ENCODE peak calls at places on chromosomes 11 and 22, in eight cellular contexts. Y is OCI-LY7, W is PC-9, K is PC-3, H is GM23338, N is HCT116, L is MM.1S, R is SK-N-SH. Q is an unnamed sample.

GRCh38 chr22:40791241-40791640 is 27.9 kb downstream of the SLC25A17 start:
- DNase-seq in L (no peak), H (peak; percentile 12), N (no peak), R (no peak), W (no peak), Y (no peak), K (no peak), Q (no peak)

GRCh38 chr11:87281496-87281895 is 243.8 kb downstream of the TMEM135 start:
- DNase-seq in R (no peak), K (peak; percentile 70), L (no peak), W (no peak), Y (no peak), N (no peak), H (no peak), Q (peak; percentile 18)

GRCh38 chr11:48031602-48032001 is 51.2 kb downstream of the PTPRJ start:
- DNase-seq in H (no peak), W (no peak), L (no peak), Y (no peak), N (no peak), K (no peak), R (no peak), Q (no peak)

GRCh38 chr11:69462106-69463045 is 19.1 kb upstream of the LINC01488 start:
- DNase-seq in H (no peak), N (no peak), W (no peak), R (no peak), L (no peak), Y (no peak), K (no peak), Q (no peak)

GRCh38 chr11:60078742-60079141 is 9.7 kb upstream of the MS4A2 start:
- DNase-seq in R (no peak), H (no peak), K (no peak), W (no peak), L (no peak), Y (no peak), N (no peak), Q (no peak)

GRCh38 chr11:116812109-116812508 is 11.0 kb downstream of the APOA4 start:
- DNase-seq in K (no peak), W (no peak), H (no peak), R (no peak), N (no peak), L (no peak), Y (no peak), Q (no peak)

GRCh38 chr11:128709402-128709801 is 15.5 kb downstream of the FLI1 start:
- DNase-seq in Y (no peak), R (no peak), N (no peak), L (no peak), H (no peak), W (no peak), K (peak; percentile 95), Q (no peak)

GRCh38 chr11:36069576-36070214 is 125.8 kb downstream of the LDLRAD3 start:
- DNase-seq in Y (no peak), L (peak; percentile 51), R (peak; percentile 18), K (peak; percentile 28), H (peak; percentile 89), N (no peak), W (peak; percentile 3), Q (peak; percentile 23)

GRCh38 chr22:26610072-26610958 is 7.5 kb downstream of the CRYBB1 start:
- DNase-seq in N (no peak), L (peak; percentile 95), Y (peak; percentile 81), W (no peak), K (peak; percentile 73), H (no peak), R (no peak), Q (no peak)

GRCh38 chr22:39173787-39174497 is 21.5 kb upstream of the CBX7 start:
- DNase-seq in H (no peak), Y (no peak), R (no peak), N (no peak), W (no peak), L (no peak), K (no peak), Q (no peak)

GRCh38 chr22:39153220-39153860 is 860 bp upstream of the CBX7 start:
- DNase-seq in N (no peak), H (peak; percentile 57), R (no peak), L (no peak), W (no peak), Y (no peak), K (no peak), Q (peak; percentile 7)

GRCh38 chr22:45318168-45318557 is 8.4 kb downstream of the FAM118A start:
- DNase-seq in Y (peak; percentile 34), H (peak; percentile 72), K (no peak), L (peak; percentile 34), W (no peak), R (peak; percentile 75), N (no peak), Q (peak; percentile 84)

GRCh38 chr11:104402812-104403521 is 239.0 kb upstream of the PDGFD start:
- DNase-seq in N (no peak), K (no peak), H (peak; percentile 33), R (no peak), Y (no peak), L (no peak), W (no peak), Q (no peak)

GRCh38 chr22:17140826-17141771 is 18.0 kb downstream of the HDHD5 start:
- DNase-seq in K (no peak), W (no peak), Y (no peak), N (no peak), H (no peak), L (no peak), R (no peak), Q (no peak)

GRCh38 chr22:25327018-25327755 is 107.7 kb downstream of the CRYBB2 start:
- DNase-seq in N (no peak), R (no peak), K (no peak), H (no peak), Y (no peak), L (no peak), W (no peak), Q (no peak)

GRCh38 chr11:47376543-47377371 is 1.6 kb downstream of the SPI1 start:
- DNase-seq in Y (peak; percentile 50), H (peak; percentile 37), K (no peak), N (no peak), W (no peak), R (peak; percentile 27), L (no peak), Q (no peak)

GRCh38 chr11:12201016-12201985 is 90.9 kb downstream of the MICAL2 start:
- DNase-seq in R (peak; percentile 60), W (no peak), K (no peak), Y (no peak), L (no peak), H (no peak), N (no peak), Q (peak; percentile 65)

GRCh38 chr22:17366830-17367229 is 2.4 kb upstream of the CECR2 start:
- DNase-seq in W (no peak), H (peak; percentile 87), K (no peak), N (peak; percentile 18), R (peak; percentile 37), Y (peak; percentile 67), L (no peak), Q (peak; percentile 72)

GRCh38 chr22:39656495-39657490 is 86.2 kb downstream of the CACNA1I start:
- DNase-seq in R (no peak), L (no peak), W (no peak), N (no peak), H (no peak), Y (no peak), K (no peak), Q (no peak)

GRCh38 chr11:107928767-107929507 is 689 bp downstream of the RAB39A start:
- DNase-seq in N (no peak), L (no peak), W (no peak), K (no peak), H (peak; percentile 65), Y (peak; percentile 6), R (peak; percentile 45), Q (peak; percentile 7)

GRCh38 chr11:95567685-95568084 is 221.9 kb downstream of the FAM76B start:
- DNase-seq in L (no peak), R (no peak), N (no peak), K (no peak), H (no peak), W (no peak), Y (no peak), Q (no peak)

GRCh38 chr11:24093410-24093809 is 403.4 kb upstream of the LUZP2 start:
- DNase-seq in H (no peak), R (peak; percentile 16), L (no peak), Y (no peak), K (no peak), N (no peak), W (no peak), Q (no peak)
- TF ChIP-seq CTCF in H (no peak), R (no peak), L (no peak), Y (no peak), K (no peak), N (no peak), W (no peak), Q (no peak)

DNA sequence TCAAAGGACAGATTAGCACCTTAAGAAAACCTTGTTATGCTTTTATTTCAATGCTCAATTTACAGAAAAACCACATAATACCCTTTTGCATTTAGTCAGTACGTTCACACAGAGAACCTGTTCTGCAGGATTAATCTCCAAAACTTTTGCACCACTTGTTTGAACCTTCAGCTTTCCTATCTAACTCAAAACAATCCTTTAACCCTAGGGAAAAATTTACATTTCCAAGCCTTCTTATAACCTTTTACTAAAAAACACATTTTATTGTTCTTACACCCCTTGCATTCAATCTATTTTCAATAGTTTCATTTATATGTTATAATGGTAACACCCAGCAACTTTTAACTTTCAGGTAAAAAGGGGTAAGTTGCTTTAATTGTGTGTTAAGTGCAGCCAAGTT is 952.5 kb upstream of the CNTN5 start:
- DNase-seq in W (no peak), R (no peak), N (no peak), Y (no peak), H (no peak), L (no peak), K (peak; percentile 13), Q (no peak)
- H3K9me2 ChIP-seq in W (no peaks in the 10 kb centered on the region), R (no peaks in the 10 kb centered on the region), N (no peaks in the 10 kb centered on the region), Y (no peaks in the 10 kb centered on the region), H (peaks cover 4% of the 10 kb centered on the region), L (no peaks in the 10 kb centered on the region), K (no peaks in the 10 kb centered on the region), Q (no peaks in the 10 kb centered on the region)

DNA sequence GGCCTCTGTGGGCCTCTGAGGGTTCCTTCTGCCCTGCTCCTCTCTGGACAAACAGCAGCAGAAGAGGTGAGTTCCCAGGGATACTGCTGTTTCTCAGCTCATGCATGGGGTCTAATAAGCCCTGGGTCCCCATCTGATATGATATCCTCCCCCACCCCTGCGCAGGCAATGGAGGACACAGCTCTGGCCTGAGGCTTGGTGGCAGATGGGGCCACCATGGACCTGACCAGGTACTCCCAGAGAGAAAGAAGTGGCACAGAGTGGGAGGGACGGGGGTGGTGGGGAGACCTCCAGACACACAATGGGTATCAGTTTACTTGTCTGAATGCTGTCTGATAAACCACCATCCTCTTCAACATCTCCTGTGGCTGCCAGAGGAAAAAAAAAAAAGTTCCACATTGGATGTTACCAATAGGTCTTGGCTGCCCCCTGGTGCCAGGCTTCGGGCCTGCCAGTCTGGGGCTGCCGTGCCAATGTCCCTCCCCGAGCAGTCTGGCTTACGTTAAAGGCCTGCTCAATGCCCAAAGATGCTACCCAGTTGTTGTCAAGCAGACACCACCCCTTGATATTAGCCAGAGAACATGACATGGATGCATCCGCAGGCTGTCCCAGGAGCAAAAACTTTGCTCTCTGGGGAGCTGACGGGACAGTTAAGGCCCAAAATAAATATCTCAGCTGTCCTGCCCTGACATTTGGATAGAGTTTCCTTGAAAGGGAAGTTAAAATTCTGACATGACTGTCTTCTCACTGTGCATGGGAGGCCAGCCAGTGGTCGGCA is 27.9 kb upstream of the ABCC8 start:
- DNase-seq in W (peak; percentile 79), N (peak; percentile 29), R (peak; percentile 88), H (peak; percentile 89), Y (peak; percentile 81), L (peak; percentile 65), K (peak; percentile 74), Q (peak; percentile 84)
- TF ChIP-seq CTCF in W (peak; percentile 92), N (peak; percentile 91), R (peak; percentile 87), H (peak; percentile 89), Y (peak; percentile 94), L (peak; percentile 90), K (peak; percentile 84), Q (peak; percentile 81)

GRCh38 chr22:33867118-33867863 is 53.0 kb downstream of the LARGE1 start:
- DNase-seq in R (no peak), L (no peak), Y (no peak), K (peak; percentile 22), N (no peak), H (no peak), W (peak; percentile 46), Q (peak; percentile 74)
- H3K9me2 ChIP-seq in R (no peaks in the 10 kb centered on the region), L (no peaks in the 10 kb centered on the region), Y (no peaks in the 10 kb centered on the region), K (no peaks in the 10 kb centered on the region), N (no peaks in the 10 kb centered on the region), H (peaks cover 5% of the 10 kb centered on the region), W (no peaks in the 10 kb centered on the region), Q (no peaks in the 10 kb centered on the region)

Q was measured in hepatocyte.